ENCODE peak calls at places on chromosomes 3 and 15, in six cellular contexts. B is activated T-helper 1 cell treated with anti-CD3 and anti-CD28 coated beads, Interleukin-12 subunit alpha, Interleukin-12 subunit beta, Interleukin-2, Interleukin-4 antibody, amounts not matched to agents 30 ng/mL and 10 ng/mL and 1 ng/mL, durations not matched to agents 14 hours and 24 hours and 36 hours; I is EH; J is transverse colon; G is activated CD4-positive, alpha-beta T cell treated with anti-CD3 and anti-CD28 coated beads, Interleukin-2, amount 50 U/mL, for 1 hour; P is HT-29. A is an unnamed sample.

GRCh38 chr3:11187678-11188077 is 33.4 kb downstream of the HRH1 start:
- DNase-seq in B (no peak), I (no peak), J (no peak), G (no peak), P (no peak), A (no peak)

GRCh38 chr3:11770105-11770476 is 76.6 kb downstream of the TAMM41 start:
- DNase-seq in B (peak; percentile 2), I (no peak), J (no peak), G (no peak), P (no peak), A (no peak)

GRCh38 chr3:179973024-179973423 is 63.7 kb downstream of the PEX5L start:
- DNase-seq in B (no peak), I (no peak), J (no peak), G (no peak), P (no peak), A (no peak)

GRCh38 chr3:52428151-52429005 is 16.5 kb downstream of the SEMA3G start:
- DNase-seq in B (no peak), I (peak; percentile 79), J (peak; percentile 54), G (peak; percentile 24), P (peak; percentile 44), A (peak; percentile 22)

GRCh38 chr15:64513823-64514222 is 53.4 kb downstream of the ZNF609 start:
- DNase-seq in B (no peak), I (no peak), J (no peak), G (no peak), P (no peak), A (no peak)

GRCh38 chr3:113183748-113184661 is 27.4 kb upstream of the BOC start:
- DNase-seq in B (no peak), I (no peak), J (no peak), G (no peak), P (no peak), A (no peak)

GRCh38 chr3:106457278-106458210 is 588.7 kb upstream of the CBLB start:
- DNase-seq in B (peak; percentile 13), I (peak; percentile 91), J (no peak), G (no peak), P (peak; percentile 28), A (no peak)

GRCh38 chr3:179260949-179261765 is 10.2 kb upstream of the KCNMB3 start:
- DNase-seq in B (peak; percentile 66), I (peak; percentile 73), J (peak; percentile 79), G (peak; percentile 59), P (peak; percentile 71), A (peak; percentile 75)

GRCh38 chr3:117454928-117455327 is 745.3 kb downstream of the TUSC7 start:
- DNase-seq in B (no peak), I (no peak), J (no peak), G (no peak), P (no peak), A (no peak)

GRCh38 chr15:75631935-75632334 is 6.4 kb upstream of the SNUPN start:
- DNase-seq in B (no peak), I (no peak), J (no peak), G (no peak), P (no peak), A (no peak)

GRCh38 chr3:196604548-196604947 is 34.9 kb upstream of the NRROS start:
- DNase-seq in B (peak; percentile 44), I (no peak), J (peak; percentile 23), G (peak; percentile 68), P (peak; percentile 22), A (no peak)

GRCh38 chr15:99614749-99615288 is 49.0 kb downstream of the MEF2A start:
- DNase-seq in B (no peak), I (peak; percentile 9), J (no peak), G (no peak), P (peak; percentile 30), A (no peak)

GRCh38 chr15:59501531-59502113 is 63.6 kb downstream of the FAM81A start:
- DNase-seq in B (no peak), I (peak; percentile 56), J (peak; percentile 57), G (no peak), P (peak; percentile 90), A (no peak)

GRCh38 chr3:74390121-74390870 is 224.2 kb downstream of the CNTN3 start:
- DNase-seq in B (no peak), I (no peak), J (no peak), G (no peak), P (no peak), A (no peak)

GRCh38 chr3:189383630-189384029 is 211.9 kb downstream of the TPRG1 start:
- DNase-seq in B (no peak), I (no peak), J (no peak), G (no peak), P (no peak), A (no peak)

GRCh38 chr3:64224826-64225606 is at the start of gene PRICKLE2:
- DNase-seq in B (no peak), I (peak; percentile 95), J (peak; percentile 57), G (no peak), P (no peak), A (no peak)

GRCh38 chr3:169348981-169349942 is 314.2 kb downstream of the MECOM start:
- DNase-seq in B (no peak), I (no peak), J (no peak), G (no peak), P (peak; percentile 61), A (no peak)

GRCh38 chr3:74546426-74546825 is 68.0 kb downstream of the CNTN3 start:
- DNase-seq in B (no peak), I (peak; percentile 16), J (no peak), G (no peak), P (no peak), A (no peak)

GRCh38 chr3:101184111-101184510 is 136.3 kb downstream of the IMPG2 start:
- DNase-seq in B (no peak), I (peak; percentile 38), J (no peak), G (no peak), P (no peak), A (no peak)

GRCh38 chr3:98556164-98557130 is 24.7 kb downstream of the GPR15 start:
- DNase-seq in B (peak; percentile 81), I (no peak), J (no peak), G (peak; percentile 42), P (no peak), A (peak; percentile 13)

GRCh38 chr15:82640672-82641071 is 6.5 kb downstream of the CPEB1 start:
- DNase-seq in B (no peak), I (no peak), J (no peak), G (no peak), P (no peak), A (no peak)

GRCh38 chr15:31811641-31812040 is 218.7 kb upstream of the CHRNA7 start:
- DNase-seq in B (no peak), I (no peak), J (no peak), G (no peak), P (no peak), A (no peak)

GRCh38 chr3:104628185-104628789 is 738.4 kb upstream of the ALCAM start:
- DNase-seq in B (no peak), I (peak; percentile 70), J (no peak), G (no peak), P (peak; percentile 70), A (no peak)

A was measured in CD8-positive, alpha-beta memory T cell.